ENCODE peak calls at places on chromosomes 13 and 19, in six cellular contexts. G, W, Z, N, C and U are unnamed samples.

GRCh38 chr13:42028113-42028799 is 20.2 kb upstream of the DGKH start:
- DNase-seq in W (no peak), C (no peak), N (no peak), Z (no peak), G (no peak), U (no peak)

GRCh38 chr19:56821675-56822074 is 18.9 kb downstream of the PEG3 start:
- DNase-seq in Z (no peak), C (no peak), N (no peak), W (no peak), G (no peak), U (peak)

GRCh38 chr19:32861596-32861995 is 8.0 kb downstream of the SLC7A9 start:
- DNase-seq in N (no peak), W (no peak), C (no peak), Z (no peak), G (no peak), U (no peak)

GRCh38 chr13:103272770-103273169 is 206.6 kb upstream of the SLC10A2 start:
- DNase-seq in C (no peak), Z (no peak), G (no peak), N (no peak), W (no peak), U (no peak)

GRCh38 chr19:40397568-40397906 is 7.6 kb upstream of the HIPK4 start:
- DNase-seq in G (no peak), N (no peak), C (no peak), W (no peak), Z (no peak), U (no peak)

GRCh38 chr13:99893567-99893966 is 78.0 kb downstream of the ZIC5 start:
- DNase-seq in Z (no peak), G (no peak), N (no peak), W (no peak), C (no peak), U (no peak)

GRCh38 chr19:16714702-16715294 is 4.8 kb upstream of the NWD1 start:
- DNase-seq in C (peak), W (peak), N (no peak), G (peak), Z (peak), U (no peak)

GRCh38 chr13:41034382-41034781 is 15.3 kb upstream of the ELF1 start:
- DNase-seq in Z (no peak), W (no peak), N (no peak), C (no peak), G (no peak), U (no peak)

GRCh38 chr13:50989476-50989875 is 79.9 kb downstream of the RNASEH2B start:
- DNase-seq in G (no peak), W (no peak), C (no peak), N (no peak), Z (peak), U (no peak)

GRCh38 chr13:44620057-44620456 is 43.9 kb upstream of the TSC22D1 start:
- DNase-seq in G (peak), N (no peak), C (no peak), W (no peak), Z (no peak), U (no peak)

GRCh38 chr19:28883241-28883693 is 329.7 kb downstream of the UQCRFS1 start:
- DNase-seq in W (peak), N (no peak), Z (peak), G (no peak), C (no peak), U (peak)

GRCh38 chr13:36341718-36342117 is 4.5 kb downstream of the SPART start:
- DNase-seq in C (no peak), Z (no peak), W (no peak), G (no peak), N (no peak), U (no peak)

GRCh38 chr19:46624958-46625661 is at the start of gene PTGIR:
- DNase-seq in G (peak), N (no peak), Z (peak), C (no peak), W (peak), U (no peak)

GRCh38 chr19:2274937-2275535 is 6.9 kb downstream of the PEAK3 start:
- DNase-seq in C (no peak), N (no peak), Z (peak), W (peak), G (peak), U (no peak)

GRCh38 chr19:38915329-38916321 is 3.6 kb upstream of the CCER2 start:
- DNase-seq in Z (no peak), C (no peak), W (no peak), N (no peak), G (no peak), U (no peak)

GRCh38 chr13:42378383-42378780 is 106.4 kb downstream of the AKAP11 start:
- DNase-seq in Z (no peak), G (no peak), C (no peak), N (no peak), W (no peak), U (no peak)

GRCh38 chr13:39327080-39327479 is 275.9 kb downstream of the LHFPL6 start:
- DNase-seq in G (no peak), C (no peak), W (no peak), Z (no peak), N (no peak), U (no peak)

GRCh38 chr13:56886398-56886797 is 254.3 kb upstream of the PRR20A start:
- DNase-seq in C (no peak), G (no peak), N (no peak), Z (no peak), W (no peak), U (peak)

GRCh38 chr13:23741879-23742510 is 147.2 kb downstream of the MIPEP start:
- DNase-seq in C (no peak), G (no peak), W (no peak), Z (no peak), N (no peak), U (no peak)

GRCh38 chr13:107977175-107977574 is 238.2 kb downstream of the LIG4 start:
- DNase-seq in G (no peak), Z (no peak), W (no peak), N (no peak), C (no peak), U (no peak)

GRCh38 chr13:69213331-69213850 is 894.2 kb upstream of the ATXN8OS start:
- DNase-seq in G (no peak), Z (no peak), W (no peak), C (no peak), N (no peak), U (no peak)

GRCh38 chr13:77898097-77898496 is 20.5 kb downstream of the EDNRB start:
- DNase-seq in C (no peak), G (no peak), Z (no peak), N (no peak), W (no peak), U (no peak)

GRCh38 chr13:26985285-26985878 is 186.2 kb downstream of the USP12 start:
- DNase-seq in G (peak), C (peak), Z (peak), N (no peak), W (no peak), U (no peak)

GRCh38 chr13:81738364-81738763 is 1397.4 kb upstream of the SPRY2 start:
- DNase-seq in C (no peak), Z (no peak), W (no peak), N (no peak), G (no peak), U (no peak)

GRCh38 chr19:11194657-11195056 is 2.7 kb downstream of the KANK2 start:
- DNase-seq in G (no peak), C (no peak), N (no peak), W (peak), Z (no peak), U (no peak)

DNA sequence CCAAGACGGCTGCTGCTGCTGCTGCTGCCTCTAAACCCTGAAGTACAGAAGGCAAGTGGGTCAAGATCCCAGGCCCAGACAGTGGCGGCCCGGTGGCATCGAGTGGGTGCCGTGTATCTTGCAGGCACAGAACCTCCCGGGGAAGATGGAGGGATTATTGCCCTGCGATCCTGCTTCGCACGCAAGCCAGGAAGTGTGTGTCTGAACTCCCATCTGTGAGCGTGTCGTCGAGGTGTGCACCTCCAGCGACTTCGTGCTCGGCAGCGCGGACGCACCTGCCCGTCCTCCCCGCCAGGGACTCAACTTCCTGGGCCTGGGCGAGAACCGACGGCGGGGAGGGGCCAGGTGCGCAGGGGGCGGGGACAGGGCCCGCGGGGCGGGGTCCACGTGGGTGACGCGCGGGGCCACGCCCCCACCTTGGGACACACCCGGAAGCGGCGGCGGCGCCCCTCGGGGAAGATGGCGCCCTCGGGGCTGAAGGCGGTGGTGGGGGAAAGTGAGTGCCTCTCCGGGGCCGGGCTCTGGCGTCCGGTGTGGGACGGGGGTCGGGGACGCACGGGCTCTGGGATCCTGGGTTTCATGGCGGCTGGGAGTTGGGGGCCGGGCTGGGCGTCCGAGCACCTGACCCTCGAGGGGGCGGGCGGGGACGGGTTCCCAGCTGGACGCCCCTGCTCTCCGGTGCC is at the start of gene STXBP2:
- DNase-seq in N (no peak), C (peak), W (peak), G (no peak), Z (peak), U (no peak)
- TF ChIP-seq CTCF in N (no peak), C (peak), W (no peak), G (no peak), Z (no peak), U (no peak)

GRCh38 chr19:708154-709141 is at the start of gene PALM:
- DNase-seq in Z (no peak), G (no peak), W (peak), N (no peak), C (peak), U (no peak)
- TF ChIP-seq CTCF in Z (peak), G (no peak), W (peak), N (no peak), C (peak), U (peak)

DNA sequence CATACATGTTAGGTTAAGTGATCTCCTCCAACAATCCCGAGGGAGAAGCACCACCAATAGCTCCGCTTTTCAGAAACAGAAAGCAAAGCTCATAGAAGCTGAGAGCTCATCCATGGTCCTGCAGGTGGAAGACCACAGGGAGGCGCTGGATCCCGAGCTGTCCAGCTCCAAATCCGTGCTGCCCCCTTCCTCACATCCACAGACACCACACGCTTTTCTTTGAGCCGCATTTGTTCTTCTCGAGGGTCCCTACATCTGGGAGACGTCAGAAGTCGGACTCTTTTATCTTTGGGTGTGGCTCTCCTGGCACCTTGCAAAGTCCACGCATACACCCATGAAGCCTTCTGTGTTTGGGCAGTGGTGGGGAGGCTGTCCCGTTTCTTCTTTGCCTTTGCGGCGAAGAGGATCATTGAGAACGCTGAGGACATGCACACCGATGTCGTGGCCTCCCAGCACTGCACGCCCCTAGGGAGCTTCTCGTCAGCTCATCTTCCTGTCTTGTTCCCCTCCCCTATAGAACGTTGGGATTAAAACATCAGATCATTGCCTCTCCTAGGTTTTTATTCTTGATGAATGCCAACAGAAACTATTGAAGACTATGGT is 184.8 kb downstream of the TEX29 start:
- DNase-seq in G (no peak), Z (no peak), N (no peak), C (no peak), W (no peak), U (no peak)
- TF ChIP-seq CTCF in G (peak), Z (no peak), N (no peak), C (no peak), W (peak), U (peak)

DNA sequence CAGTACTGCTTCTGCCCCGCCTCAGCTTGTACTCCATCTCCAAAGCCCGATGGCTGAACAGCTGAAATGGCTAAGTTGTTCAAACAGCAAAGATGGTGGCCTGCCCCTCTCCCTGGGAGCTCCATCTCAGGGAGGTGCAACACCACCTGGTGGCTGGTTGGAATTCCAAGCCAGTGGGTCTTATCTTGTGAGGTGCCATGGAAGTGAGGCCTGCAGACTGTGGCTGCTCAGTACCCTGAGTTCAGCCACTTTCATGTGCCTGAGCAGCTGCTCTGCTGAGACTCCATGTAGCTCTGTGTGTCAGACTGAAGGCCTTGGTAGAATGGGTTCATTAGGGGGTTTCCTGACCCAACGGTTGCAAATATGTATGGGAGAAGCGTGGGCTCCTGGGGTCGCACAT is 67.3 kb upstream of the SPRY2 start:
- DNase-seq in G (no peak), Z (no peak), N (no peak), W (no peak), C (no peak), U (no peak)
- TF ChIP-seq CTCF in G (peak), Z (no peak), N (no peak), W (no peak), C (no peak), U (no peak)

DNA sequence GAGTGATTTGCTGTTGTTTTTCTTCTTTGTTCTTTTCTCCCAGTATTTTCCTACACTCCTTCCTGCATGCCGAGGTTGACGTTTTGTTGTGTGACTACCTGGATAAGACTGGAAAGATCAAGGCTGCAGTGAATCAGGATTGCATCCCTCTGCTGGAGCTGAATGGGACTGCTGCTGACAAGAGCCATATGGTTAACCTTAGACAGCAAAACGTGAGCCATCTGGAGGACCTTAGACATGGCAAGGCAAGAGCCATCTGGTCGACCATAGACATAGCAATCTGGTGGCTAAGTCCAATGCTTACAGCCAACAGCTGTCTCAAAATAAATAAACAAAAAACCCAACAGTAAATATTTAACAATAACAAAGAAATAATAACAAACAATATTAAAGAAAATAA is 42.6 kb upstream of the ZNF91 start:
- DNase-seq in Z (no peak), N (no peak), W (no peak), G (no peak), C (no peak), U (no peak)
- TF ChIP-seq CTCF in Z (no peak), N (no peak), W (no peak), G (no peak), C (no peak), U (no peak)

GRCh38 chr13:94992277-94992989 is 280.1 kb upstream of the SOX21 start:
- DNase-seq in W (no peak), N (no peak), G (no peak), C (no peak), Z (no peak), U (no peak)

GRCh38 chr13:94987081-94987480 is 274.7 kb upstream of the SOX21 start:
- DNase-seq in N (no peak), C (no peak), Z (no peak), G (no peak), W (no peak), U (no peak)

GRCh38 chr13:94987869-94988268 is 275.5 kb upstream of the SOX21 start:
- DNase-seq in Z (no peak), W (no peak), N (no peak), G (no peak), C (no peak), U (no peak)

GRCh38 chr13:94984974-94985373 is 272.6 kb upstream of the SOX21 start:
- DNase-seq in Z (no peak), W (no peak), N (no peak), C (no peak), G (no peak), U (no peak)

GRCh38 chr13:94988654-94989053 is 276.3 kb upstream of the SOX21 start:
- DNase-seq in W (no peak), N (no peak), G (no peak), Z (no peak), C (no peak), U (no peak)
- TF ChIP-seq CTCF in W (no peak), N (no peak), G (peak), Z (no peak), C (no peak), U (no peak)

DNA sequence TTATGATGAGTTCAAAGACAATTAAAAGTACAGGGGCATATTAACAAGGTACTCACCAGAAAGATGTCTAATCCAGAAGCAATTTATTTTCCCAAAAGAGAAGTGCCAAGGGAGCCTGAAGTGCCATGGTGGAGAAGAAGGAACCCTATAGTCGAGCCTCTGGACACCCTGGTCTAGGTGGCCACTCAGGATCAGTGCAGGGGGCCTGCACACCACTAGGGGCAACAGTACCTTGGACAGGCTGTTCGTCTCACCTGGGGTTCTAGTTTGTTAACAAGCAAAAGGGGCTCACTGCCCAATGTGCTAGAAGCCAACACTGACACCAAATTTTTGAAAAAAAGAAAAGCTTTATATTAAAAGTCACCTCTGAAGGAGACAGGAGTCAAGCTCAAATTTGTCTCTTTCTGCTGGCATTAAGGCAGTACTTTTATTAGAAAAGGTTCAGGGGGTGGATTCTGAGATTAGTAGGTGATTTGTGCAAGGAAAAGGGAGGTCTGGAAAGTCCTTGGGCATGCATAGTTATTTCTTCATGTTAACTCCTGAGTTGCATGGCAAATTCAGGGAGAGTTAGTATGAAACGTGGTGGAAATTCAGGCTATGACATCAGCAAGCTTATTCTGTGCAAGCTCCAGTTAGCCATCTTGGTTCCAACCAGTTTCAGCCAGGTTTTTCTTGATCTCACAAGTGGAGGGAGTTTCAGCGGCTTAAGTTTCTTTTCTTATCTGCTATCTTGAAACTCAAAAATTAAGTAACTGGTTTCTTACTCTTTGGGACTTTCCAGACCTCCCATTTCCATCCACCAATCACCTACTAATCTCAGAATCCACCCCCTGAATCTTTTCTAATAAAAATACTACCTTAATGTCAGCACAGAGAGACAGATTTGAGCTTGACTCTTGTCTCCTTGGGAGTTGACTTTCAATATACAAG is 884 bp upstream of the CBY2 start:
- DNase-seq in G (no peak), Z (no peak), W (no peak), N (no peak), C (no peak), U (no peak)
- TF ChIP-seq CTCF in G (peak), Z (no peak), W (no peak), N (no peak), C (no peak), U (no peak)

GRCh38 chr13:37602743-37603381 is 4.3 kb upstream of the POSTN start:
- DNase-seq in W (no peak), C (no peak), Z (no peak), G (no peak), N (no peak), U (no peak)
- TF ChIP-seq CTCF in W (peak), C (peak), Z (peak), G (peak), N (peak), U (peak)

GRCh38 chr13:52809310-52809769 is 39.1 kb downstream of the PCDH8 start:
- DNase-seq in W (peak), C (peak), N (peak), G (peak), Z (peak), U (no peak)
- TF ChIP-seq CTCF in W (peak), C (peak), N (peak), G (peak), Z (peak), U (peak)

DNA sequence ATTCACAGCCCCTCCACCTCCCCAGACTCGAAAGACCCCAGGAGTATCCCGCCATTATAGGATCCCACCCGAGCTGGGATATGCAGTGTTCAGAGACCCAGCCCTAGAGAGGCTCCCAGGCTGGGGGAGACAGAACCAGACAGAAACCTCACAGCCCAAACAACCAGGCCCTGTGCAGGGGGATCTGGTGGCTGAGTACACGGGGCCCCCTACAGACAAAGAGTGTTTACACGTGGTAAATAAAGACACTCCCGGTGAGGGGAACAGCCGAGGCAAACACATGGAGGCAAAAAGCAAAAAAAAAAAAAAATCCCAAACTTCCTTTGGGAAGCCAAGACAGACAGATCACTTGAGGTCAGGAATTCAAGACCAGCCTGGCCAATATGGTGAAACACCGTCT is 25.1 kb downstream of the TINCR start:
- DNase-seq in C (no peak), N (no peak), Z (no peak), W (no peak), G (no peak), U (no peak)
- TF ChIP-seq CTCF in C (no peak), N (no peak), Z (no peak), W (no peak), G (peak), U (no peak)